ENCODE peak calls at places on chromosomes 6 and 20, in six cellular contexts. One of them, this sample, is unnamed. For H3K4me1, the result is how much of the 10 kb centered on the place peaks cover.

GRCh38 chr6:7315684-7316366 is 2.8 kb upstream of the SSR1 start:
- DNase-seq in K562: no peak
- DNase-seq in transverse colon: no peak
- DNase-seq in HCT116: no peak
- DNase-seq in stomach: no peak
- DNase-seq in suprapubic skin: no peak
- DNase-seq in this sample: no peak

GRCh38 chr20:57440678-57441509 is 49.7 kb downstream of the RBM38 start:
- DNase-seq in suprapubic skin: peak
- DNase-seq in K562: no peak
- DNase-seq in stomach: peak
- DNase-seq in HCT116: no peak
- DNase-seq in transverse colon: peak
- DNase-seq in this sample: peak

GRCh38 chr6:109623288-109623687 is 67.7 kb downstream of the AK9 start:
- DNase-seq in HCT116: no peak
- DNase-seq in suprapubic skin: no peak
- DNase-seq in stomach: no peak
- DNase-seq in transverse colon: no peak
- DNase-seq in K562: no peak
- DNase-seq in this sample: no peak

GRCh38 chr6:3625161-3625979 is 126.1 kb downstream of the PXDC1 start:
- DNase-seq in HCT116: no peak
- DNase-seq in K562: no peak
- DNase-seq in suprapubic skin: no peak
- DNase-seq in transverse colon: no peak
- DNase-seq in stomach: no peak
- DNase-seq in this sample: peak

GRCh38 chr6:4925580-4925979 is 78.3 kb downstream of the RPP40 start:
- DNase-seq in transverse colon: no peak
- DNase-seq in HCT116: no peak
- DNase-seq in suprapubic skin: no peak
- DNase-seq in stomach: no peak
- DNase-seq in K562: no peak
- DNase-seq in this sample: no peak

GRCh38 chr6:169253745-169254238 is at the start of gene THBS2:
- DNase-seq in suprapubic skin: peak
- DNase-seq in transverse colon: peak
- DNase-seq in stomach: no peak
- DNase-seq in HCT116: no peak
- DNase-seq in K562: no peak
- DNase-seq in this sample: peak

GRCh38 chr6:67073938-67074337 is 1366.9 kb upstream of the EYS start:
- DNase-seq in HCT116: no peak
- DNase-seq in stomach: no peak
- DNase-seq in transverse colon: no peak
- DNase-seq in K562: no peak
- DNase-seq in suprapubic skin: no peak
- DNase-seq in this sample: no peak

GRCh38 chr6:50864601-50865000 is 45.9 kb downstream of the TFAP2B start:
- DNase-seq in stomach: no peak
- DNase-seq in transverse colon: no peak
- DNase-seq in K562: no peak
- DNase-seq in suprapubic skin: no peak
- DNase-seq in HCT116: no peak
- DNase-seq in this sample: no peak

GRCh38 chr6:83252717-83253116 is 59.6 kb downstream of the RWDD2A start:
- DNase-seq in suprapubic skin: no peak
- DNase-seq in stomach: no peak
- DNase-seq in HCT116: no peak
- DNase-seq in K562: no peak
- DNase-seq in transverse colon: no peak
- DNase-seq in this sample: no peak

GRCh38 chr6:21593927-21594421 is 423 bp downstream of the SOX4 start:
- DNase-seq in stomach: peak
- DNase-seq in suprapubic skin: no peak
- DNase-seq in HCT116: no peak
- DNase-seq in K562: no peak
- DNase-seq in transverse colon: peak
- DNase-seq in this sample: no peak

GRCh38 chr6:132919028-132919427 is 104.7 kb downstream of the RPS12 start:
- DNase-seq in stomach: no peak
- DNase-seq in suprapubic skin: no peak
- DNase-seq in transverse colon: no peak
- DNase-seq in K562: no peak
- DNase-seq in HCT116: no peak
- DNase-seq in this sample: no peak

GRCh38 chr6:105994522-105995402 is 91.4 kb upstream of the PRDM1 start:
- DNase-seq in HCT116: peak
- DNase-seq in transverse colon: peak
- DNase-seq in stomach: peak
- DNase-seq in K562: no peak
- DNase-seq in suprapubic skin: peak
- DNase-seq in this sample: no peak

GRCh38 chr20:5513975-5514516 is 197.3 kb upstream of the PROKR2 start:
- DNase-seq in suprapubic skin: no peak
- DNase-seq in K562: no peak
- DNase-seq in stomach: no peak
- DNase-seq in transverse colon: peak
- DNase-seq in HCT116: peak
- DNase-seq in this sample: no peak

GRCh38 chr20:61886721-61887658 is 178.7 kb downstream of the TAF4 start:
- DNase-seq in suprapubic skin: no peak
- DNase-seq in stomach: no peak
- DNase-seq in transverse colon: no peak
- DNase-seq in HCT116: peak
- DNase-seq in K562: peak
- DNase-seq in this sample: no peak

GRCh38 chr6:17086469-17086868 is 15.4 kb upstream of the STMND1 start:
- DNase-seq in stomach: peak
- DNase-seq in transverse colon: peak
- DNase-seq in suprapubic skin: no peak
- DNase-seq in HCT116: peak
- DNase-seq in K562: peak
- DNase-seq in this sample: peak

GRCh38 chr6:38170666-38171065 is 351.1 kb downstream of the ZFAND3 start:
- DNase-seq in transverse colon: no peak
- DNase-seq in suprapubic skin: no peak
- DNase-seq in HCT116: no peak
- DNase-seq in K562: no peak
- DNase-seq in stomach: no peak
- DNase-seq in this sample: no peak

GRCh38 chr20:64044484-64045247 is 4.8 kb downstream of the SOX18 start:
- DNase-seq in HCT116: peak
- DNase-seq in suprapubic skin: no peak
- DNase-seq in stomach: no peak
- DNase-seq in K562: no peak
- DNase-seq in transverse colon: no peak
- DNase-seq in this sample: no peak

GRCh38 chr6:149897855-149898744 is at the start of gene RAET1E:
- DNase-seq in suprapubic skin: peak
- DNase-seq in transverse colon: peak
- DNase-seq in stomach: no peak
- DNase-seq in HCT116: no peak
- DNase-seq in K562: peak
- DNase-seq in this sample: no peak

GRCh38 chr20:34268851-34269668 is 27.8 kb downstream of the ASIP start:
- DNase-seq in transverse colon: peak
- DNase-seq in K562: no peak
- DNase-seq in stomach: peak
- DNase-seq in HCT116: no peak
- DNase-seq in suprapubic skin: no peak
- DNase-seq in this sample: no peak

DNA sequence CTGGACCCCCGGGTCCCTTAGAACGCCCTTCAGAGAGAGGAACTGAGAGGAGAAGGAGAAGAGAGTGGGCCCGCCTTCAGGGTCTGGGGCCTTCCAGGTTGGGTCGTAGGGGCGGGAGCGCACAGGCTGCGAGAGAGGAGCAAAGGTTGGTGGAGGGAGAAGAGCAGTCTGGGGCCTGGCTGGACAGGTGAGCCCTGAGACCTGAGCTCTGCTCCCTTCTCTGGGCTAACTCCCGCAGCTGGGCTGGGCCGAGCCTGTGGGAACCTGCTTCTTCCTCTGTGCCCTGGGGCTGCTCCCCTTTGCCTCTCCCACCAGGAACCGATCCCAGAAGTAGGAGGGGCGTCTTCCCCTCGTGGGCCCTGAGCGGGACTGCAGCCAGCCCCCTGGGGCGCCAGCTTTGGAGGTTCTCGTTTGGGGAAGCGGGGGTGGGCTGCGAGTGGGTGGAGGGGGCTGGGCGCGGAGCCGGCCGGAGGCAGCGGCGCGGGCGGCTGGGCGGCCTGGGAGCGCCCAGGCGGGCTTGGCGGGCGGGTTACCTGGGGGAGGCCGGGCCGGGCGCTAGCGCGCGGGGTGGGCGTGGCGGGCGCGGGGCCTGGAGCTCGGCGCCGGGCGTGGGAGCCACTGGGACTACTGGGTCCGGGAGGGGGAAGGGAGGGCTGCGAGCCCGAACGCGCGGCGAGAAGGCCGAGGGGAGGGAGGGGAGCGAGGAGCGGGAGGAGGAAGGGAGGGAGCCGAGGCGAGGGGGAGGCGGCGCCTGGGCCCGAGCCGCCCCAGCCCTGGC is at the start of gene DDR1:
- DNase-seq in HCT116: no peak
- DNase-seq in K562: peak
- DNase-seq in transverse colon: peak
- DNase-seq in suprapubic skin: peak
- DNase-seq in stomach: peak
- DNase-seq in this sample: peak
- H3K4me1 ChIP-seq in HCT116: half or more
- H3K4me1 ChIP-seq in K562: half or more
- H3K4me1 ChIP-seq in transverse colon: under half
- H3K4me1 ChIP-seq in suprapubic skin: half or more
- H3K4me1 ChIP-seq in stomach: under half
- H3K4me1 ChIP-seq in this sample: under half

GRCh38 chr6:140225587-140226438 is 851.4 kb upstream of the CITED2 start:
- DNase-seq in HCT116: no peak
- DNase-seq in suprapubic skin: no peak
- DNase-seq in transverse colon: no peak
- DNase-seq in K562: no peak
- DNase-seq in stomach: no peak
- DNase-seq in this sample: no peak
- TF ChIP-seq POLR2AphosphoS5 in HCT116: no peak
- TF ChIP-seq POLR2AphosphoS5 in suprapubic skin: no peak
- TF ChIP-seq POLR2AphosphoS5 in transverse colon: no peak
- TF ChIP-seq POLR2AphosphoS5 in K562: no peak
- TF ChIP-seq POLR2AphosphoS5 in stomach: no peak
- TF ChIP-seq POLR2AphosphoS5 in this sample: no peak

DNA sequence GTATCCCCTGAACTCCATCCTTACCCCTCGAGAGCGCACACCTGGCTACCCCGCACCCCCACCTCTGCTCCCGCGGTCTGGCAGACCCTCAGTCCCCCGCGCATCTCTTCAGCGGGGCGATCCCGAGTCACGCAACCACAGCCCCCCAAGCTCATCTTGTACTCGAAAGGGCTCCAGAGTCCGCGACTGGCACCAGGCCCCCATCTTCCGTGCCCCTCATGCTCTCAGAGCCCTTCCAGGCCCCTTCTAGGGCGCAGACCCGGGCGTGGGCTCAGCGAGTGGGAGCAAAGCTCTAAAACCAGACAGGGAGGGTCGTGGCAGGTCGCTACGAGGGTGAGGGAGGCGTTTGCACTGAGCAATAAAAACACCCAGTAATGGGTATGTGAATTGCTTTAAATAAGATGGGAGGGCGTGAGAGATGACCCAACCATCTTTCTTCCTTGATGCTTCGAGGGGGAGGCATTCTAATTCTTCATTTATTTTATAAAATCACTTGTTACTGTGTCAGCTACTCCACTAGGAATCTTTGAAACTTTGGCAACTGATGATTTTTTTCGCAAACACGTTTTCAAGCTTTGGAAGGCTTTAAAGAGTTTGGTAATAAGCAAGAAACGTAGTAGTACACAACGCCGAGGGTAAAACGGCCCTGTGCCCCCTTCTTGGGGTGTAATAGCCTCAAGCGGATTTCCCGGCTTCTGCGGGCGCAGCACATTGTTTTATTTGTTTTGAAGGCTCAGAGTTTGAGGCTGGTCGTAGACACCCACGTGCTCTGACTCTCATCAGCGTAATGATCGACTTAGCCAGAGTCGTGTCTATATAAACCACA is 42.6 kb upstream of the SUPT3H start:
- DNase-seq in HCT116: no peak
- DNase-seq in K562: no peak
- DNase-seq in suprapubic skin: no peak
- DNase-seq in stomach: no peak
- DNase-seq in transverse colon: peak
- DNase-seq in this sample: no peak
- H3K4me1 ChIP-seq in HCT116: under half
- H3K4me1 ChIP-seq in K562: under half
- H3K4me1 ChIP-seq in suprapubic skin: under half
- H3K4me1 ChIP-seq in stomach: under half
- H3K4me1 ChIP-seq in transverse colon: under half
- H3K4me1 ChIP-seq in this sample: under half

GRCh38 chr6:33770833-33771341 is 18.0 kb downstream of the LEMD2 start:
- DNase-seq in stomach: no peak
- DNase-seq in suprapubic skin: no peak
- DNase-seq in HCT116: no peak
- DNase-seq in transverse colon: no peak
- DNase-seq in K562: no peak
- DNase-seq in this sample: no peak

GRCh38 chr6:33771342-33772113 is 17.4 kb downstream of the LEMD2 start:
- DNase-seq in transverse colon: peak
- DNase-seq in HCT116: peak
- DNase-seq in stomach: peak
- DNase-seq in K562: peak
- DNase-seq in suprapubic skin: peak
- DNase-seq in this sample: peak

GRCh38 chr6:33768644-33769120 is 20.2 kb downstream of the LEMD2 start:
- DNase-seq in stomach: peak
- DNase-seq in HCT116: peak
- DNase-seq in transverse colon: peak
- DNase-seq in suprapubic skin: peak
- DNase-seq in K562: peak
- DNase-seq in this sample: peak

GRCh38 chr6:33769248-33769821 is 19.6 kb downstream of the LEMD2 start:
- DNase-seq in suprapubic skin: no peak
- DNase-seq in stomach: no peak
- DNase-seq in K562: no peak
- DNase-seq in HCT116: no peak
- DNase-seq in transverse colon: no peak
- DNase-seq in this sample: no peak

DNA sequence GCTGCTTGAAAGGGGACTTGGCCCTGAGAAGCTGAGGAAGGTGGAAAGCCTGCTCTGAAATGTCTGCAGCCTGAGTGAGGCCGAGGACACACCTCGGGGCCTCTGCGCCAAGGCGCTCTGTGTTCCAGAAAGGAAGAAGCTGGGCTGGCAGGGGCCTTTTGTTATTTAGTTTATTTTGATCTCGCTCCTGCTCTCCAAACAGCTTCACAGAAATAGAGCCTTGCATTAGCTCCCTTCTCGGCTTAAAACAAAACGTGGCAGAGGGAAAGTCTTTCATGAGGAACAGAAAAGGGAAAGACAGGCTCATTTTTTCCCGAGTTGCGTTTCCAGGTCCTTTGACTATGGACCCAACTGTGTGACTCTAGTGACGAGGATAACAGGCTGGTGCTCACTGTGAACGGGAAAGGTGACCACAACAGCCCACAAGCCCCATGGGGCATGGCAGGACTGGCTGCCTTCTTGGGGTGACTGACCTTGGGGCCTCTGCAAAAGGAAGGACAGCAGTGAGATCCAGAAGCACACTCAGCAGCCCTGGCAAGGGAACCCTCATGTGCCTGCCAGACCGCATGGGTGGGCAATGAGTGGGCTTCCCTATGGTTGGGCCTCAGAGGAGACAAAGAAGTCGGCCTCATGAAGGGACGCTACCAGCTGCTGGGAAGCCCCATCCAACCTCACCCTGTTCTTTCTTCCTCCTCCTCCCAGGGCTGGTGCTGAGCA is 18.7 kb downstream of the LEMD2 start:
- DNase-seq in stomach: no peak
- DNase-seq in transverse colon: no peak
- DNase-seq in K562: no peak
- DNase-seq in HCT116: no peak
- DNase-seq in suprapubic skin: no peak
- DNase-seq in this sample: no peak
- TF ChIP-seq POLR2AphosphoS5 in stomach: no peak
- TF ChIP-seq POLR2AphosphoS5 in transverse colon: no peak
- TF ChIP-seq POLR2AphosphoS5 in K562: no peak
- TF ChIP-seq POLR2AphosphoS5 in HCT116: no peak
- TF ChIP-seq POLR2AphosphoS5 in suprapubic skin: no peak
- TF ChIP-seq POLR2AphosphoS5 in this sample: no peak

This sample was measured in breast epithelium.